ENCODE peak calls at places on chromosomes 2 and 18, in five cellular contexts. F is MCF 10A, B is tibial artery, K is GM10248, C is lower lobe of right lung. Y is an unnamed sample.

GRCh38 chr2:121297217-121297830 is 12.3 kb upstream of the TFCP2L1 start:
- DNase-seq in F (peak; percentile 59), B (no peak), K (no peak), C (no peak), Y (peak; percentile 60)

GRCh38 chr2:144516417-144516980 is 3.4 kb downstream of the ZEB2 start:
- DNase-seq in F (no peak), B (no peak), K (no peak), C (peak; percentile 53), Y (peak; percentile 35)

GRCh38 chr2:153055182-153055581 is 336.8 kb downstream of the ARL6IP6 start:
- DNase-seq in F (no peak), B (no peak), K (no peak), C (no peak), Y (no peak)

GRCh38 chr2:190533175-190533967 is 1.2 kb downstream of the NEMP2 start:
- DNase-seq in F (no peak), B (no peak), K (no peak), C (peak; percentile 47), Y (no peak)

GRCh38 chr2:236785611-236786057 is 216.0 kb downstream of the ACKR3 start:
- DNase-seq in F (no peak), B (peak; percentile 52), K (no peak), C (no peak), Y (no peak)

GRCh38 chr2:118490323-118490722 is 357.1 kb downstream of the EN1 start:
- DNase-seq in F (no peak), B (no peak), K (no peak), C (no peak), Y (no peak)

GRCh38 chr2:217553689-217554088 is 449.1 kb downstream of the TNS1 start:
- DNase-seq in F (no peak), B (no peak), K (no peak), C (no peak), Y (no peak)

GRCh38 chr2:161250864-161251436 is 57.3 kb upstream of the PSMD14 start:
- DNase-seq in F (peak; percentile 75), B (no peak), K (peak; percentile 38), C (no peak), Y (no peak)

GRCh38 chr2:39871291-39871761 is 92.3 kb upstream of the THUMPD2 start:
- DNase-seq in F (peak; percentile 82), B (no peak), K (no peak), C (no peak), Y (peak; percentile 14)

GRCh38 chr2:37143986-37144385 is 12.8 kb downstream of the EIF2AK2 start:
- DNase-seq in F (peak; percentile 37), B (no peak), K (no peak), C (no peak), Y (no peak)

GRCh38 chr2:102386004-102386403 is 30.4 kb downstream of the IL18R1 start:
- DNase-seq in F (no peak), B (no peak), K (no peak), C (no peak), Y (no peak)

GRCh38 chr2:62192811-62193210 is 3.1 kb upstream of the B3GNT2 start:
- DNase-seq in F (no peak), B (no peak), K (no peak), C (no peak), Y (no peak)

GRCh38 chr2:216698895-216699294 is 3.5 kb upstream of the IGFBP5 start:
- DNase-seq in F (peak; percentile 68), B (peak; percentile 20), K (peak; percentile 55), C (no peak), Y (no peak)

GRCh38 chr2:218026244-218026643 is 23.4 kb upstream of the TNS1 start:
- DNase-seq in F (no peak), B (peak; percentile 18), K (no peak), C (no peak), Y (no peak)

GRCh38 chr2:11698009-11698922 is 28.3 kb upstream of the NTSR2 start:
- DNase-seq in F (peak; percentile 68), B (peak; percentile 74), K (no peak), C (peak; percentile 63), Y (peak; percentile 43)

GRCh38 chr2:149606251-149606811 is 18.8 kb upstream of the MMADHC start:
- DNase-seq in F (no peak), B (no peak), K (no peak), C (no peak), Y (no peak)

GRCh38 chr2:29423267-29423666 is 308.1 kb downstream of the CLIP4 start:
- DNase-seq in F (no peak), B (no peak), K (no peak), C (no peak), Y (no peak)

GRCh38 chr18:5417342-5417741 is 121.8 kb upstream of the ZBTB14 start:
- DNase-seq in F (no peak), B (peak; percentile 58), K (no peak), C (no peak), Y (no peak)

GRCh38 chr2:207746131-207746530 is 23.6 kb downstream of the FZD5 start:
- DNase-seq in F (peak; percentile 74), B (peak; percentile 28), K (peak; percentile 65), C (no peak), Y (peak; percentile 58)

GRCh38 chr2:231707625-231708049 is 688 bp upstream of the PTMA start:
- DNase-seq in F (peak; percentile 67), B (no peak), K (no peak), C (no peak), Y (peak; percentile 66)

GRCh38 chr2:136118819-136119716 is 1.1 kb upstream of the CXCR4 start:
- DNase-seq in F (no peak), B (peak; percentile 51), K (peak; percentile 67), C (peak; percentile 84), Y (peak; percentile 86)

GRCh38 chr2:170339324-170339723 is 161.4 kb downstream of the MYO3B start:
- DNase-seq in F (no peak), B (no peak), K (no peak), C (no peak), Y (no peak)

GRCh38 chr2:23760746-23761145 is 166.2 kb downstream of the ATAD2B start:
- DNase-seq in F (peak; percentile 41), B (no peak), K (no peak), C (no peak), Y (no peak)

GRCh38 chr2:6760132-6760531 is 105.6 kb downstream of the CMPK2 start:
- DNase-seq in F (no peak), B (no peak), K (no peak), C (no peak), Y (no peak)

GRCh38 chr2:5549061-5549601 is 143.1 kb upstream of the SOX11 start:
- DNase-seq in F (peak; percentile 24), B (no peak), K (no peak), C (no peak), Y (no peak)

GRCh38 chr2:209830722-209831465 is 59.3 kb downstream of the UNC80 start:
- DNase-seq in F (no peak), B (no peak), K (no peak), C (no peak), Y (no peak)

GRCh38 chr2:189129971-189130370 is 49.6 kb downstream of the COL5A2 start:
- DNase-seq in F (no peak), B (no peak), K (no peak), C (no peak), Y (no peak)

GRCh38 chr2:231614559-231615057 is 21.9 kb downstream of the TEX44 start:
- DNase-seq in F (no peak), B (no peak), K (peak; percentile 50), C (peak; percentile 64), Y (no peak)

GRCh38 chr2:55111570-55112228 is 61.4 kb upstream of the RTN4 start:
- DNase-seq in F (peak; percentile 90), B (peak; percentile 90), K (no peak), C (peak; percentile 80), Y (peak; percentile 75)

GRCh38 chr2:186947516-186947915 is 98.5 kb upstream of the ZSWIM2 start:
- DNase-seq in F (no peak), B (no peak), K (no peak), C (no peak), Y (no peak)

GRCh38 chr2:238425979-238426567 is 654 bp upstream of the ASB1 start:
- DNase-seq in F (no peak), B (no peak), K (no peak), C (no peak), Y (no peak)

GRCh38 chr2:168635065-168635577 is 167.3 kb upstream of the NOSTRIN start:
- DNase-seq in F (no peak), B (peak; percentile 66), K (no peak), C (no peak), Y (no peak)
- TF ChIP-seq CTCF in F (no peak), B (no peak), K (no peak), C (no peak), Y (no peak)

GRCh38 chr18:13500891-13501887 is 225.2 kb downstream of the FAM210A start:
- DNase-seq in F (peak; percentile 41), B (peak; percentile 57), K (no peak), C (no peak), Y (no peak)

GRCh38 chr18:13501896-13502295 is 224.5 kb downstream of the FAM210A start:
- DNase-seq in F (no peak), B (no peak), K (peak; percentile 76), C (no peak), Y (no peak)

GRCh38 chr18:13502585-13502984 is 223.8 kb downstream of the FAM210A start:
- DNase-seq in F (no peak), B (peak; percentile 26), K (no peak), C (no peak), Y (no peak)

GRCh38 chr18:13500227-13500865 is 226.0 kb downstream of the FAM210A start:
- DNase-seq in F (peak; percentile 54), B (peak; percentile 49), K (no peak), C (no peak), Y (peak; percentile 30)

DNA sequence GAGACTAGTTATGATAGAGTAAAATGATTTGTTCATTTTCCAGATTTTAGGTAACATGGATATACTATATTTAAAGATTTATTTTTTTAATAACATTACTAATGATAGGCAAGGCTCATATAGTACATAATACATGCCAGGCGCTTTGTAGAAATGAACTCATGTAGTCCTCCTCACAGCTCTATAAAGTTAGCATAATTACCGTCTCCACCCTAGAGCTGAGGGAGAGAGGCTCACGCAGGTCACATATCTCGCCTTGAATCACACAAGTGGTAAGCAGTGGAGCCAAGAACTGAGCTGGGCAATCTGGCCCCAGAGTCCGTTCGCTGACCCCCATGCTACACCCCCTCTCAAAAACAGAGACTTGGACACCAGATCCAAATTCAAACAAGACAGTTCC is 222.5 kb downstream of the FAM210A start:
- DNase-seq in F (no peak), B (no peak), K (no peak), C (no peak), Y (no peak)
- TF ChIP-seq CTCF in F (no peak), B (no peak), K (no peak), C (no peak), Y (no peak)

DNA sequence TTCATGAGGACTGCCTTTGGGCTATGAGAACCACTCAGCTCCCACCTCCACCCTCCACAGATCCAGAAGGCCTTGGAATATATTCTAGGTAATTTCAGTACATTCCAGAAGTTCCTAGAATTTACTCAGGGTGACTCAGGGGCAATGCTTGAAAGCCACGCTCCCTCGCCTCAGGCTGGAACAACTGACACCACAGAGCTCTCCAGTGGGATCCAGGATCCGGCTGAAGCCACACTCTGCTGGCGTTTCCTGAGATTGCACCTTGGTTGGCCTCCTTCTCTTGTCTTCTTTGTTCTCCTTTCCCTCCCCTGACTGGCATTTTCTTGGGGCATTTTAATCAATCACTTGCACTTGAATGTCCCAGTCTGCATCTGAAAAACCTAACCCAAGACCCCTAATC is 92.6 kb upstream of the KCNE4 start:
- DNase-seq in F (peak; percentile 83), B (no peak), K (no peak), C (no peak), Y (no peak)
- TF ChIP-seq CTCF in F (peak; percentile 50), B (no peak), K (no peak), C (no peak), Y (no peak)

GRCh38 chr2:155205201-155205600 is 506.7 kb downstream of the KCNJ3 start:
- DNase-seq in F (no peak), B (no peak), K (no peak), C (no peak), Y (no peak)

GRCh38 chr2:155203187-155203586 is 504.7 kb downstream of the KCNJ3 start:
- DNase-seq in F (no peak), B (no peak), K (no peak), C (no peak), Y (no peak)
- TF ChIP-seq CTCF in F (no peak), B (no peak), K (peak; percentile 23), C (no peak), Y (no peak)